ENCODE peak calls at places on chromosomes 7 and 10, in nine cellular contexts. W, U, T, R, F, C, S, H and G are unnamed samples.

GRCh38 chr10:13139150-13139549 is 22.2 kb upstream of the MCM10 start:
- DNase-seq in S (no peak), F (no peak), U (no peak), H (no peak), T (no peak), W (peak; percentile 44), R (no peak), C (no peak), G (no peak)

GRCh38 chr7:124801330-124801895 is 35.8 kb upstream of the GPR37 start:
- DNase-seq in F (no peak), R (no peak), W (no peak), C (no peak), H (no peak), U (no peak), T (no peak), S (no peak), G (no peak)

GRCh38 chr7:81600608-81601007 is 169.2 kb downstream of the HGF start:
- DNase-seq in W (no peak), H (no peak), S (no peak), U (no peak), C (no peak), R (no peak), T (no peak), F (no peak), G (no peak)

GRCh38 chr10:90871279-90871760 is 454 bp upstream of the RPP30 start:
- DNase-seq in T (peak; percentile 40), R (no peak), S (no peak), F (no peak), C (no peak), U (no peak), W (peak; percentile 96), H (no peak), G (peak; percentile 71)

GRCh38 chr10:60082341-60083038 is 176.1 kb upstream of the CCDC6 start:
- DNase-seq in F (no peak), U (no peak), W (peak; percentile 25), R (no peak), S (no peak), H (no peak), T (no peak), C (no peak), G (no peak)

GRCh38 chr10:12730809-12731519 is 270.5 kb downstream of the CCDC3 start:
- DNase-seq in T (no peak), U (no peak), S (no peak), H (no peak), W (no peak), C (no peak), R (no peak), F (no peak), G (no peak)

GRCh38 chr7:44966731-44967538 is 11.9 kb downstream of the MYO1G start:
- DNase-seq in C (no peak), F (no peak), U (no peak), T (no peak), H (no peak), S (no peak), W (no peak), R (peak; percentile 38), G (no peak)

GRCh38 chr7:70764004-70764691 is 367.8 kb upstream of the GALNT17 start:
- DNase-seq in S (no peak), C (no peak), U (no peak), R (no peak), W (no peak), H (no peak), F (no peak), T (no peak), G (no peak)

GRCh38 chr7:152674860-152675760 is 831 bp downstream of the XRCC2 start:
- DNase-seq in W (peak; percentile 55), T (no peak), C (no peak), H (no peak), S (no peak), R (no peak), U (peak; percentile 48), F (no peak), G (peak; percentile 75)

GRCh38 chr10:14822879-14823755 is 14.7 kb downstream of the CDNF start:
- DNase-seq in F (no peak), S (no peak), C (no peak), R (no peak), W (peak; percentile 72), U (no peak), H (no peak), T (no peak), G (peak; percentile 48)

DNA sequence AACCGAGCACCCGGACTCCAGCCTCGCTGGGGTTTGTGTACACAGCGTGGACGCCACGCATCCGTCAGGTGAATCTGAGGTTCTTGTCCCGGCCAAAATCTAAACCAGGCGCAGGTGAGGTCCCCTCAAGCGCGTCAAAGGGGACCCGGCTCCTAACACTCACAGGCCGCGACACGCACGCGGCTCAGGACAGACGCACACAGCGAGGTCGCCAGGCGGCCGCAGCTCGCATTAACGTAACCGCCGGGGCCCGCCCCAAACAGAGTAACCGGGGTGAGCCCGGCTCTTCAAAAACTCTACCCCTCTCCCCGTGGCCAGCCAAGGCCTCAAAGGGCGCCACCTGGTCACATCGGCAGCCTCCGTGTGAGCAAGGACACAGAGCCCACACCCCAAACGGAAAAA is 10.7 kb upstream of the NKX2-3 start:
- DNase-seq in H (no peak), R (no peak), C (no peak), U (no peak), W (peak; percentile 33), S (no peak), F (no peak), T (no peak), G (no peak)
- H3K4me1 ChIP-seq in H (peaks cover 27% of the 10 kb centered on the region), R (peaks cover 27% of the 10 kb centered on the region), C (peaks cover 16% of the 10 kb centered on the region), U (no peaks in the 10 kb centered on the region), W (peaks cover 64% of the 10 kb centered on the region), S (no peaks in the 10 kb centered on the region), F (peaks cover 72% of the 10 kb centered on the region), T (peaks cover 14% of the 10 kb centered on the region), G (no peaks in the 10 kb centered on the region)

GRCh38 chr10:19843487-19843886 is 27.3 kb downstream of the PLXDC2 start:
- DNase-seq in S (no peak), T (no peak), H (no peak), R (no peak), U (no peak), C (no peak), W (no peak), F (no peak), G (no peak)

GRCh38 chr10:19848226-19848950 is 32.2 kb downstream of the PLXDC2 start:
- DNase-seq in F (no peak), H (no peak), W (peak; percentile 32), T (no peak), C (no peak), S (no peak), R (no peak), U (no peak), G (no peak)

GRCh38 chr10:19845963-19846362 is 29.7 kb downstream of the PLXDC2 start:
- DNase-seq in F (no peak), U (no peak), T (no peak), C (no peak), H (no peak), W (no peak), S (no peak), R (no peak), G (no peak)

GRCh38 chr10:19847321-19847720 is 31.1 kb downstream of the PLXDC2 start:
- DNase-seq in S (no peak), R (no peak), F (no peak), U (no peak), H (no peak), T (no peak), C (no peak), W (peak; percentile 21), G (no peak)
- H3K4me3 ChIP-seq in S (no peak overlapping the region), R (no peak overlapping the region), F (no peak overlapping the region), U (no peak overlapping the region), H (no peak overlapping the region), T (no peak overlapping the region), C (no peak overlapping the region), W (no peak overlapping the region), G (no peak overlapping the region)

DNA sequence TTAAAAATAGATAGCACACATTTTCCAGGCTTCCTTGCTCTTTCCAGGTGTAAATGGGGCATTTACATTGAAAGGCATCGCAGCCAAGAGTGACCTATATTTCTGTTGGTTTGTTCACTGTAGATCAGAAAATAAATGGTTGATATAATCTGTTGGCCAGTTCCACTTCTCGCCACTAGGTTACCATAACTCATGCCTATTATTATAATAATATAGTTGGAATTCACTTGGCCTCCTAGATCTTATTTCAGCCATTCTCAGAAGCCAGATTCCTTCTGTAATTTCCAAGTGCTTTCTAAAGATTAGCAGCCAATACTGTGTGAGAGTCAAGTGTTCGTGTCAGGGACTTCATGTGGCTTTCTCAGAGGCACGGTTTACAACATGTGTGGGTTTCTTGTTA is 179.5 kb downstream of the DNAH11 start:
- DNase-seq in R (no peak), C (no peak), F (no peak), H (no peak), S (no peak), T (no peak), U (no peak), W (peak; percentile 23), G (no peak)
- TF ChIP-seq CTCF in R (no peak), C (no peak), F (no peak), H (no peak), S (no peak), T (no peak), U (no peak), W (peak; percentile 61), G (peak; percentile 31)

GRCh38 chr10:72315054-72315453 is 39.7 kb downstream of the DNAJB12 start:
- DNase-seq in T (no peak), R (no peak), F (peak; percentile 72), H (no peak), W (peak; percentile 78), C (no peak), S (no peak), U (no peak), G (no peak)

GRCh38 chr10:72318383-72319262 is 36.1 kb downstream of the DNAJB12 start:
- DNase-seq in R (no peak), H (no peak), C (no peak), T (no peak), W (no peak), U (no peak), S (no peak), F (peak; percentile 64), G (no peak)

GRCh38 chr10:72315611-72316385 is 38.9 kb downstream of the DNAJB12 start:
- DNase-seq in S (no peak), U (no peak), T (peak; percentile 85), R (peak; percentile 80), C (no peak), W (no peak), F (peak; percentile 66), H (no peak), G (no peak)

GRCh38 chr10:72316386-72316700 is 38.4 kb downstream of the DNAJB12 start:
- DNase-seq in W (no peak), H (no peak), R (no peak), U (no peak), T (no peak), F (no peak), C (no peak), S (no peak), G (no peak)

DNA sequence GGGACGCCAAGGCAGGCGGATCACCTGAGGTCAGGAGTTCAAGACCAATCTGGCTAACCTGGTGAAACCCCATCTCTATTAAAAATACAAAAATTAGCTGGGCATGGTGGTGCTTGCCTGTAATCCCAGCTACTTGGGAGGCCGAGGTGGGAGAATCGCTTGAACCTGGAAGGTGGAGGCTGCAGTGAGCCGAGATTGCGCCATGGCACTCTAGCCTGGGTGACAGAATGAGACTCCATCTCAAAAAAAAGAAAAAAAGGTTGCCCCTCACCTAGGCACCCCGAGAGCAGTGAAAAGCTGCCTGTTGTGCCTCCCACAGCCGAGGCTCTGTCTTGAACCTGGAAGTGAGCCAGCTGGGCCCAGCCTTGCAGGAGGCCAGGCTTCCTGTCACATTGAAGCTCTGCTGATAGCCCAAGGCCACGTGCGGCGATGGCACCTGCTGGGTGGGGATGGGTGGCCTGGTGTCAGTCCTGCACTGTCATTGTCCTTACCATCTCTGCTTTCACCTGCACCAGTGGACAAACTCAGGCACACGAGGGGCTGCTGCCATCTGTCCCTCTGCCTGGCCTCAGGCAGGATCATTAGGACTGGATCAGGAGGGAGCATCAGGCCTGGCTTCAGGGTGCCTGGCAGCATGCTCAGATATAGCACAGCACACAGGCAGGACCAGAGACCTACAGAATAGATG is 37.8 kb downstream of the DNAJB12 start:
- DNase-seq in C (peak; percentile 91), W (no peak), F (peak; percentile 94), U (peak; percentile 88), T (no peak), R (no peak), S (no peak), H (peak; percentile 76), G (peak; percentile 95)
- H3K4me1 ChIP-seq in C (peaks cover 77% of the 10 kb centered on the region), W (peaks cover 34% of the 10 kb centered on the region), F (peaks cover 84% of the 10 kb centered on the region), U (peaks cover 65% of the 10 kb centered on the region), T (peaks cover 36% of the 10 kb centered on the region), R (peaks cover 61% of the 10 kb centered on the region), S (peaks cover 43% of the 10 kb centered on the region), H (peaks cover 71% of the 10 kb centered on the region), G (peaks cover 30% of the 10 kb centered on the region)